ENCODE peak calls at places on chromosomes 12 and 14, in nine cellular contexts. T, K, P, U, S, W, L, J and Q are unnamed samples.
A peak's percentile ranks its signal among the peaks of the same experiment; 100 is the strongest.

GRCh38 chr14:64800000-64800399 is 79.7 kb downstream of the SPTB start:
- DNase-seq in T (no peak), K (peak; percentile 15), P (peak; percentile 66), U (peak; percentile 26), S (no peak), W (no peak), L (no peak), J (no peak), Q (peak; percentile 40)

GRCh38 chr12:47797432-47797831 is 22.3 kb downstream of the HDAC7 start:
- DNase-seq in T (peak; percentile 42), K (no peak), P (no peak), U (no peak), S (peak; percentile 8), W (no peak), L (peak; percentile 60), J (no peak), Q (no peak)

GRCh38 chr12:62117041-62117440 is 143.2 kb upstream of the USP15 start:
- DNase-seq in T (no peak), K (no peak), P (no peak), U (no peak), S (no peak), W (no peak), L (no peak), J (no peak), Q (no peak)

GRCh38 chr12:12686925-12687324 is 9.1 kb downstream of the GPR19 start:
- DNase-seq in T (no peak), K (no peak), P (peak; percentile 73), U (no peak), S (no peak), W (no peak), L (no peak), J (no peak), Q (no peak)

GRCh38 chr12:2248901-2249381 is 196.2 kb downstream of the CACNA1C start:
- DNase-seq in T (no peak), K (no peak), P (peak; percentile 94), U (peak; percentile 16), S (no peak), W (peak; percentile 59), L (peak; percentile 58), J (no peak), Q (no peak)

GRCh38 chr14:97266653-97267052 is 469.5 kb downstream of the VRK1 start:
- DNase-seq in T (no peak), K (no peak), P (no peak), U (no peak), S (peak; percentile 3), W (no peak), L (no peak), J (no peak), Q (no peak)

GRCh38 chr14:69797573-69798338 is 715 bp upstream of the SLC10A1 start:
- DNase-seq in T (no peak), K (no peak), P (no peak), U (no peak), S (no peak), W (no peak), L (no peak), J (no peak), Q (no peak)

GRCh38 chr12:84361651-84362551 is 550.7 kb downstream of the SLC6A15 start:
- DNase-seq in T (no peak), K (no peak), P (no peak), U (no peak), S (no peak), W (no peak), L (no peak), J (no peak), Q (no peak)

GRCh38 chr14:75280831-75281690 is 2.4 kb downstream of the FOS start:
- DNase-seq in T (peak; percentile 48), K (no peak), P (no peak), U (no peak), S (no peak), W (no peak), L (no peak), J (no peak), Q (no peak)

GRCh38 chr12:115135800-115136211 is 451.8 kb upstream of the TBX3 start:
- DNase-seq in T (no peak), K (no peak), P (peak; percentile 97), U (no peak), S (peak; percentile 66), W (peak; percentile 93), L (no peak), J (peak; percentile 11), Q (peak; percentile 81)

GRCh38 chr12:114697741-114698565 is 14.0 kb upstream of the TBX3 start:
- DNase-seq in T (no peak), K (no peak), P (peak; percentile 42), U (no peak), S (no peak), W (no peak), L (no peak), J (no peak), Q (peak; percentile 12)

GRCh38 chr12:6383572-6384498 is at the start of gene LTBR:
- DNase-seq in T (no peak), K (peak; percentile 89), P (peak; percentile 96), U (no peak), S (no peak), W (no peak), L (no peak), J (peak; percentile 76), Q (peak; percentile 71)

GRCh38 chr12:52063986-52064649 is 5.7 kb upstream of the ATG101 start:
- DNase-seq in T (no peak), K (no peak), P (peak; percentile 85), U (no peak), S (peak; percentile 55), W (no peak), L (no peak), J (peak; percentile 79), Q (no peak)

GRCh38 chr14:85584481-85584880 is 54.5 kb downstream of the FLRT2 start:
- DNase-seq in T (no peak), K (no peak), P (no peak), U (no peak), S (no peak), W (no peak), L (no peak), J (no peak), Q (no peak)

GRCh38 chr12:52037248-52037861 is 13.9 kb upstream of the NR4A1 start:
- DNase-seq in T (no peak), K (no peak), P (peak; percentile 63), U (no peak), S (no peak), W (no peak), L (no peak), J (no peak), Q (no peak)

GRCh38 chr12:104886418-104887401 is 71.4 kb downstream of the SLC41A2 start:
- DNase-seq in T (no peak), K (peak; percentile 8), P (peak; percentile 58), U (peak; percentile 88), S (no peak), W (no peak), L (no peak), J (peak; percentile 63), Q (no peak)

GRCh38 chr14:101817511-101818001 is 56.0 kb downstream of the PPP2R5C start:
- DNase-seq in T (peak; percentile 70), K (no peak), P (no peak), U (no peak), S (no peak), W (no peak), L (no peak), J (no peak), Q (no peak)

GRCh38 chr12:128727999-128728398 is 95.8 kb downstream of the SLC15A4 start:
- DNase-seq in T (no peak), K (no peak), P (no peak), U (no peak), S (no peak), W (no peak), L (no peak), J (no peak), Q (no peak)

GRCh38 chr14:57847096-57847495 is 18.8 kb downstream of the SLC35F4 start:
- DNase-seq in T (no peak), K (no peak), P (peak; percentile 18), U (no peak), S (no peak), W (no peak), L (no peak), J (no peak), Q (no peak)

GRCh38 chr12:27198036-27198435 is 46.0 kb upstream of the STK38L start:
- DNase-seq in T (no peak), K (no peak), P (peak; percentile 46), U (no peak), S (no peak), W (no peak), L (no peak), J (no peak), Q (no peak)

GRCh38 chr14:36817071-36817930 is 155.6 kb downstream of the PAX9 start:
- DNase-seq in T (no peak), K (no peak), P (no peak), U (no peak), S (peak; percentile 70), W (no peak), L (no peak), J (no peak), Q (peak; percentile 21)

GRCh38 chr12:46944104-46944503 is 118.3 kb upstream of the SLC38A4 start:
- DNase-seq in T (no peak), K (no peak), P (peak; percentile 69), U (no peak), S (peak; percentile 9), W (no peak), L (no peak), J (no peak), Q (no peak)

GRCh38 chr12:30796891-30797371 is 42.2 kb upstream of the CAPRIN2 start:
- DNase-seq in T (no peak), K (peak; percentile 11), P (peak; percentile 66), U (no peak), S (peak; percentile 11), W (no peak), L (no peak), J (no peak), Q (no peak)

GRCh38 chr12:117551698-117552097 is 190.3 kb upstream of the NOS1 start:
- DNase-seq in T (no peak), K (no peak), P (no peak), U (no peak), S (no peak), W (no peak), L (no peak), J (no peak), Q (no peak)

GRCh38 chr14:34640826-34641225 is 10.9 kb upstream of the SNX6 start:
- DNase-seq in T (no peak), K (no peak), P (no peak), U (no peak), S (no peak), W (no peak), L (no peak), J (no peak), Q (no peak)

GRCh38 chr12:118999107-118999506 is 17.8 kb downstream of the SRRM4 start:
- DNase-seq in T (no peak), K (no peak), P (no peak), U (no peak), S (no peak), W (no peak), L (no peak), J (no peak), Q (no peak)

GRCh38 chr12:75452675-75453330 is 27.8 kb upstream of the GLIPR1 start:
- DNase-seq in T (no peak), K (no peak), P (peak; percentile 55), U (no peak), S (no peak), W (no peak), L (no peak), J (no peak), Q (no peak)

GRCh38 chr12:21773263-21773741 is 1.2 kb downstream of the KCNJ8 start:
- DNase-seq in T (no peak), K (no peak), P (peak; percentile 48), U (no peak), S (no peak), W (no peak), L (no peak), J (no peak), Q (peak; percentile 16)

GRCh38 chr14:94171208-94171607 is 2.9 kb upstream of the PPP4R4 start:
- DNase-seq in T (no peak), K (peak; percentile 21), P (peak; percentile 70), U (no peak), S (no peak), W (no peak), L (no peak), J (no peak), Q (no peak)